ENCODE peak calls at places on chromosomes 13 and 19, in nine cellular contexts. T, M, S, F, H, J, Q, X and W are unnamed samples.

GRCh38 chr13:109154146-109154545 is 524.7 kb downstream of the MYO16 start:
- DNase-seq in T (no peak), M (no peak), S (no peak), F (no peak), H (no peak), J (no peak), Q (no peak), X (no peak), W (no peak)

GRCh38 chr19:45076029-45076850 is at the start of gene ZNF296:
- DNase-seq in T (peak), M (peak), S (peak), F (peak), H (peak), J (no peak), Q (peak), X (peak), W (peak)

GRCh38 chr13:29935309-29935981 is 85.0 kb upstream of the UBL3 start:
- DNase-seq in T (no peak), M (peak), S (peak), F (peak), H (no peak), J (no peak), Q (no peak), X (peak), W (no peak)

GRCh38 chr19:54882758-54883157 is 8.7 kb downstream of the FCAR start:
- DNase-seq in T (no peak), M (no peak), S (no peak), F (no peak), H (no peak), J (no peak), Q (no peak), X (peak), W (peak)

GRCh38 chr13:102128216-102128800 is 273.5 kb downstream of the FGF14 start:
- DNase-seq in T (no peak), M (no peak), S (no peak), F (no peak), H (no peak), J (no peak), Q (peak), X (no peak), W (peak)

GRCh38 chr19:50171752-50172151 is 8.7 kb upstream of the IZUMO2 start:
- DNase-seq in T (no peak), M (no peak), S (no peak), F (no peak), H (no peak), J (no peak), Q (no peak), X (no peak), W (no peak)

GRCh38 chr19:2529473-2529918 is 53.6 kb downstream of the GADD45B start:
- DNase-seq in T (peak), M (no peak), S (no peak), F (no peak), H (peak), J (no peak), Q (peak), X (no peak), W (peak)

GRCh38 chr19:56147307-56147706 is 6.2 kb downstream of the ZNF444 start:
- DNase-seq in T (peak), M (no peak), S (no peak), F (no peak), H (no peak), J (no peak), Q (no peak), X (no peak), W (no peak)

GRCh38 chr19:41821003-41821735 is 23.3 kb downstream of the LYPD4 start:
- DNase-seq in T (peak), M (peak), S (no peak), F (no peak), H (peak), J (no peak), Q (peak), X (peak), W (peak)

GRCh38 chr13:48192536-48192935 is 40.5 kb upstream of the ITM2B start:
- DNase-seq in T (no peak), M (no peak), S (no peak), F (no peak), H (no peak), J (no peak), Q (no peak), X (no peak), W (no peak)

GRCh38 chr13:49023441-49023840 is 47.7 kb downstream of the FNDC3A start:
- DNase-seq in T (no peak), M (no peak), S (no peak), F (no peak), H (peak), J (no peak), Q (peak), X (no peak), W (no peak)

GRCh38 chr13:113545455-113545930 is 39.1 kb upstream of the TFDP1 start:
- DNase-seq in T (no peak), M (no peak), S (no peak), F (peak), H (peak), J (no peak), Q (no peak), X (no peak), W (peak)

GRCh38 chr19:18086590-18087138 is at the start of gene IL12RB1:
- DNase-seq in T (no peak), M (peak), S (peak), F (peak), H (no peak), J (no peak), Q (no peak), X (peak), W (no peak)

GRCh38 chr13:50128406-50129048 is 113.3 kb downstream of the KCNRG start:
- DNase-seq in T (no peak), M (no peak), S (no peak), F (no peak), H (peak), J (no peak), Q (no peak), X (peak), W (peak)

GRCh38 chr19:11052391-11052790 is 36.9 kb upstream of the LDLR start:
- DNase-seq in T (no peak), M (no peak), S (no peak), F (no peak), H (no peak), J (no peak), Q (no peak), X (no peak), W (peak)

GRCh38 chr13:39012608-39013007 is 22.0 kb upstream of the STOML3 start:
- DNase-seq in T (no peak), M (no peak), S (no peak), F (no peak), H (no peak), J (no peak), Q (no peak), X (no peak), W (peak)

GRCh38 chr13:26721251-26721939 is 39.2 kb downstream of the GPR12 start:
- DNase-seq in T (no peak), M (peak), S (no peak), F (no peak), H (no peak), J (no peak), Q (no peak), X (peak), W (no peak)

GRCh38 chr19:23800868-23801267 is 42.2 kb upstream of the ZNF681 start:
- DNase-seq in T (no peak), M (no peak), S (no peak), F (no peak), H (no peak), J (no peak), Q (no peak), X (no peak), W (no peak)

GRCh38 chr13:40562975-40563349 is 103.5 kb downstream of the FOXO1 start:
- DNase-seq in T (no peak), M (no peak), S (no peak), F (no peak), H (no peak), J (no peak), Q (no peak), X (peak), W (no peak)

GRCh38 chr19:16584825-16585801 is 12.9 kb upstream of the SLC35E1 start:
- DNase-seq in T (no peak), M (no peak), S (no peak), F (no peak), H (no peak), J (peak), Q (no peak), X (no peak), W (no peak)

GRCh38 chr19:5665781-5666513 is 14.4 kb downstream of the MICOS13 start:
- DNase-seq in T (peak), M (no peak), S (no peak), F (no peak), H (peak), J (no peak), Q (no peak), X (no peak), W (no peak)

GRCh38 chr13:29487466-29488454 is 107.7 kb downstream of the SLC7A1 start:
- DNase-seq in T (no peak), M (no peak), S (no peak), F (no peak), H (no peak), J (no peak), Q (no peak), X (no peak), W (no peak)

GRCh38 chr13:44355643-44356042 is 18.0 kb upstream of the SERP2 start:
- DNase-seq in T (no peak), M (no peak), S (no peak), F (no peak), H (no peak), J (no peak), Q (no peak), X (no peak), W (no peak)

GRCh38 chr13:79781829-79782540 is 301.0 kb downstream of the NDFIP2 start:
- DNase-seq in T (no peak), M (no peak), S (no peak), F (no peak), H (no peak), J (no peak), Q (no peak), X (no peak), W (no peak)

GRCh38 chr13:44312898-44313551 is 60.6 kb upstream of the SERP2 start:
- DNase-seq in T (no peak), M (no peak), S (no peak), F (no peak), H (peak), J (no peak), Q (peak), X (peak), W (no peak)

GRCh38 chr13:21234537-21234936 is 58.1 kb downstream of the MRPL57 start:
- DNase-seq in T (no peak), M (no peak), S (no peak), F (no peak), H (no peak), J (no peak), Q (no peak), X (no peak), W (no peak)

GRCh38 chr19:7504684-7505083 is 11.2 kb upstream of the ZNF358 start:
- DNase-seq in T (no peak), M (no peak), S (no peak), F (no peak), H (no peak), J (no peak), Q (no peak), X (no peak), W (no peak)

GRCh38 chr19:55622242-55622969 is 2.0 kb downstream of the ZNF784 start:
- DNase-seq in T (no peak), M (no peak), S (no peak), F (peak), H (no peak), J (peak), Q (no peak), X (no peak), W (no peak)